ENCODE peak calls at places on chromosome 22, in seven cellular contexts. U, T, P, W, A, K and M are unnamed samples.

GRCh38 chr22:42180349-42180842 is 49.8 kb upstream of the CYP2D6 start:
- DNase-seq in U (no peak), T (no peak), P (no peak), W (peak), A (no peak), K (no peak), M (no peak)

GRCh38 chr22:30948930-30949342 is 19.6 kb downstream of the MORC2 start:
- DNase-seq in U (no peak), T (no peak), P (no peak), W (no peak), A (no peak), K (no peak), M (no peak)

GRCh38 chr22:18024956-18025720 is 777 bp upstream of the MICAL3 start:
- DNase-seq in U (peak), T (no peak), P (no peak), W (no peak), A (no peak), K (no peak), M (no peak)

GRCh38 chr22:19848298-19849224 is 6.1 kb downstream of the GNB1L start:
- DNase-seq in U (no peak), T (peak), P (no peak), W (no peak), A (no peak), K (no peak), M (no peak)

GRCh38 chr22:50304528-50305392 is 2.7 kb downstream of the PLXNB2 start:
- DNase-seq in U (no peak), T (no peak), P (no peak), W (peak), A (no peak), K (no peak), M (no peak)

GRCh38 chr22:23282089-23282501 is 101.8 kb downstream of the BCR start:
- DNase-seq in U (no peak), T (peak), P (no peak), W (no peak), A (no peak), K (no peak), M (no peak)

GRCh38 chr22:50015451-50016307 is 3.1 kb upstream of the IL17REL start:
- DNase-seq in U (peak), T (no peak), P (peak), W (no peak), A (no peak), K (no peak), M (no peak)

GRCh38 chr22:44906999-44907644 is 102.7 kb downstream of the PHF21B start:
- DNase-seq in U (no peak), T (no peak), P (no peak), W (no peak), A (no peak), K (no peak), M (no peak)

GRCh38 chr22:19962909-19963806 is 21.5 kb upstream of the TXNRD2 start:
- DNase-seq in U (no peak), T (peak), P (peak), W (no peak), A (peak), K (no peak), M (no peak)

GRCh38 chr22:45785458-45785857 is 113.8 kb downstream of the ATXN10 start:
- DNase-seq in U (no peak), T (no peak), P (no peak), W (no peak), A (peak), K (no peak), M (no peak)

GRCh38 chr22:19871023-19871844 is 16.6 kb upstream of the GNB1L start:
- DNase-seq in U (no peak), T (no peak), P (peak), W (no peak), A (no peak), K (no peak), M (no peak)

GRCh38 chr22:45994516-45995404 is 17.8 kb upstream of the WNT7B start:
- DNase-seq in U (peak), T (no peak), P (peak), W (peak), A (no peak), K (no peak), M (no peak)

GRCh38 chr22:44398791-44399190 is 86.0 kb upstream of the SHISAL1 start:
- DNase-seq in U (peak), T (no peak), P (peak), W (no peak), A (no peak), K (no peak), M (no peak)

GRCh38 chr22:20026996-20027601 is 6.2 kb downstream of the TANGO2 start:
- DNase-seq in U (no peak), T (no peak), P (no peak), W (peak), A (no peak), K (no peak), M (no peak)

GRCh38 chr22:20324139-20324516 is 4.3 kb upstream of the DGCR6L start:
- DNase-seq in U (no peak), T (no peak), P (no peak), W (peak), A (peak), K (no peak), M (no peak)

GRCh38 chr22:36152088-36152487 is 8.5 kb downstream of the APOL3 start:
- DNase-seq in U (no peak), T (no peak), P (no peak), W (no peak), A (no peak), K (no peak), M (no peak)

GRCh38 chr22:22168190-22168940 is 76.2 kb upstream of the VPREB1 start:
- DNase-seq in U (peak), T (peak), P (no peak), W (peak), A (peak), K (peak), M (no peak)

GRCh38 chr22:17734197-17734596 is 40.1 kb downstream of the BID start:
- DNase-seq in U (no peak), T (no peak), P (no peak), W (no peak), A (no peak), K (peak), M (no peak)

GRCh38 chr22:37101311-37102063 is 8.0 kb downstream of the TMPRSS6 start:
- DNase-seq in U (no peak), T (no peak), P (no peak), W (no peak), A (no peak), K (no peak), M (no peak)

GRCh38 chr22:29700949-29701927 is 18.6 kb upstream of the CABP7 start:
- DNase-seq in U (peak), T (peak), P (no peak), W (peak), A (peak), K (no peak), M (no peak)

GRCh38 chr22:50574383-50574755 is 3.9 kb downstream of the CPT1B start:
- DNase-seq in U (no peak), T (no peak), P (no peak), W (no peak), A (no peak), K (no peak), M (no peak)

GRCh38 chr22:17434856-17435255 is 65.6 kb downstream of the CECR2 start:
- DNase-seq in U (no peak), T (no peak), P (no peak), W (no peak), A (no peak), K (no peak), M (no peak)

GRCh38 chr22:50670513-50670912 is 2.1 kb upstream of the SHANK3 start:
- DNase-seq in U (no peak), T (no peak), P (no peak), W (no peak), A (no peak), K (no peak), M (no peak)

GRCh38 chr22:42693763-42694683 is 26.6 kb downstream of the A4GALT start:
- DNase-seq in U (no peak), T (no peak), P (no peak), W (no peak), A (no peak), K (no peak), M (no peak)

DNA sequence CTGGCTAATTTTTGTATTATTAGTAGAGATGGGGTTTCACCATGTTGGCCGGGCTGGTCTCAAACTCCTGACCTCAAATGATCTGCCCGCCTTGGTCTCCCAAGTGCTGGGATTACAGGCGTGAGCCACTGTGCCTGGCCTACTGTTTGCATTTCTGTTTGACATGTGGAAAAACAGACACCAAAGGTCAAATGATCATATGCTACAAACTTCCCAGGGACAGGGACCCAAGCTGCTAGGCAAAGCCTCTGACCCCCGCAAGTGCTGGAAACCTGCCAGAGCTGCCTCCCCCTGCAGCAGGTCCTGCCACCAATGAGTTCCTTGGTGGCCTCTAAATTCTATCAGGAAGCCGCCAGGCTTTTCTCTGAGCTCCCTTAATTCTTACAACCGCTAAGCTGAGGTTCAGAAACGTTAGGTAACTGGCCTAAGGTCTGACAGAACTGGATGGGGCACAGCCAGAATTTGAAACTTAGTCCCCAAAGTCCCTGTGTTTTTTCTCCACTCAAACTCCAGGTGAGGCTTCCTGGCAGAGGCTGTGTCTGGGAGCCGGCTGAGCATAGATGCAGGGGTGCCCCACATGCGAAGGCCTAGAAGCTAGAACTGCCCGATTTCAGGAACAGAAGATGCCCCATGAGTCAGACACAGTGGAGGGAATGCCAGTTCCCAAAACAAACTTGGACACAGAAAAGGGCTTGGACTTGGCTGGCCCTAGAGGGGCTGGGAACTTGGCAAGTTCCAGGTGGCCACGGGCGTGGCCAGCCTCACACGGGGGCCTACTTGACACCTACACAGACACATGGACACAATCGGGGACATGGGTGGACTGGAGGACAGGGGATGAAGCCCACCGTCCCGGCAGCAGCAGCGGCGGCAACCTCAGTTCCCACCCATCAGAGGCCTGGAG is 7.4 kb downstream of the CSNK1E start:
- DNase-seq in U (no peak), T (no peak), P (no peak), W (no peak), A (peak), K (no peak), M (no peak)
- TF ChIP-seq SIN3A in U (no peak), T (no peak), P (no peak), W (no peak), A (peak), K (no peak), M (no peak)

GRCh38 chr22:32746715-32747114 is 54.8 kb upstream of the TIMP3 start:
- DNase-seq in U (no peak), T (no peak), P (no peak), W (no peak), A (no peak), K (no peak), M (no peak)

GRCh38 chr22:32745251-32745995 is 56.1 kb upstream of the TIMP3 start:
- DNase-seq in U (peak), T (peak), P (no peak), W (no peak), A (no peak), K (no peak), M (no peak)

GRCh38 chr22:32748509-32748908 is 53.0 kb upstream of the TIMP3 start:
- DNase-seq in U (no peak), T (no peak), P (no peak), W (no peak), A (no peak), K (no peak), M (no peak)

GRCh38 chr22:32745996-32746322 is 55.5 kb upstream of the TIMP3 start:
- DNase-seq in U (no peak), T (no peak), P (no peak), W (no peak), A (no peak), K (no peak), M (no peak)

DNA sequence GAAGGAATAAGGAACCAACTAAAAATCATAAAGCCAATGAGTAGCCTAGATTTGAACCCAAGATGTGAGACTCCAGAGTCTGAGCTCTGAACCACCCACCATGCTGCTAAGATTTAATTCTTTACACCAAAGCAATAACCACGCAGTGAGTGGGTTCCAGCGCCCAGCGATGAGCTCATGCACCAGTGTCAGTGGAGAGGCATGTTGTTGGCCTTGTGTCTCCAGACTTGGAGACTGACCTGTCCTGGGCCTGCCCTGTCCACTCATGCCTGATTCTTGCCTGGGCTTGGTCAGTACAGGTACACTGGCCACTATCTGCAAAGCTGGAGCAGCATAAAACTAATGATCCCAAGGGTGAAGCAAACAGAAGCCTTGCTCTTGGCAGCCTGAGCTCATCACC is 53.9 kb upstream of the TIMP3 start:
- DNase-seq in U (no peak), T (no peak), P (no peak), W (no peak), A (no peak), K (no peak), M (no peak)
- TF ChIP-seq SIN3A in U (no peak), T (no peak), P (no peak), W (no peak), A (no peak), K (no peak), M (no peak)

DNA sequence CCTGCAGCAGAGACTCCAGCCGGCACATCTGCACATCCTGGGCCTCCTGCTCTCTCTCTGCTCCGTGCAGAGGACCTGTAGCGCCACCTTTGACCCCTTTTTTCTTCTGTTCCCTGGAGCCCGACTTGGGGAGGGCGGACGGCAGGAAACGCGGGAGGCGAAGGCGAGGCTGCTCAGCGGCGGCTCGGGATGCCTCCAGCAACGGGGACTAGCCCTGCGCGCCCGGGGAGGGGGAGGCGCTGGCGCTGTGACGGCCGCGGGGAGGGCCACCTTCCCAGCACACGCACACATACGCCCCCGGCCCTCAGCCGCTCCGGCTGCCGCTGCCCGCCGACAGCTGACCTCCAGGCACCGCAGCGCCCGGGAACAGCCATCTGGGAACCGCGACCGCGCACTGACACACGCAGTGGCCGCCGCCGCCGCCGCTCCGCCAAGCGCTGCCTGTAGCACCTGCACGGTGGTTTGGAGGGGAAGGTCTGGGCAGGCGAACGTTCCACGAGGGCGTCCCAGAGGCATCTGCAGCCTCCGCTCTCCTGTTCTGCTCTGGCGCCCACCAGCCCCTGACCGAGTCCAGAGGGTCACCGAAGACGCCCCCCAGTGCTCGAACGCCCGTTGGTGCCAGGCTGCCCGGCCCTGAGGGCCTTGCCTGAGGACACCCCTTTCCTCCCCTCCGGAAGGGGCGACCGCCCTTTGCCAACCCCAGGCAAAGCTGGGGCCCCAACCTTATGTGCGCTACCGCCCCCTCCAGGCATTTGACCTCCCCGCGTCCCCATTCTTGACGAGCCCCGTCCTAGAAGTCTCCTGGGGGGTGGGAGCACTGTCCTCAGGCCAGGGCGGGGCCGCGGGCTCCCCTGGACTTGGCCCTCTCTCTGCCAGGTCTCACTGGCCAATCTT is 16.9 kb upstream of the C22orf42 start:
- DNase-seq in U (peak), T (no peak), P (peak), W (no peak), A (no peak), K (no peak), M (no peak)
- TF ChIP-seq SIN3A in U (no peak), T (no peak), P (no peak), W (no peak), A (no peak), K (no peak), M (no peak)

GRCh38 chr22:48940988-48941902 is 886.4 kb downstream of the BRD1 start:
- DNase-seq in U (no peak), T (no peak), P (peak), W (no peak), A (no peak), K (no peak), M (no peak)
- TF ChIP-seq SIN3A in U (no peak), T (no peak), P (no peak), W (no peak), A (no peak), K (no peak), M (no peak)

DNA sequence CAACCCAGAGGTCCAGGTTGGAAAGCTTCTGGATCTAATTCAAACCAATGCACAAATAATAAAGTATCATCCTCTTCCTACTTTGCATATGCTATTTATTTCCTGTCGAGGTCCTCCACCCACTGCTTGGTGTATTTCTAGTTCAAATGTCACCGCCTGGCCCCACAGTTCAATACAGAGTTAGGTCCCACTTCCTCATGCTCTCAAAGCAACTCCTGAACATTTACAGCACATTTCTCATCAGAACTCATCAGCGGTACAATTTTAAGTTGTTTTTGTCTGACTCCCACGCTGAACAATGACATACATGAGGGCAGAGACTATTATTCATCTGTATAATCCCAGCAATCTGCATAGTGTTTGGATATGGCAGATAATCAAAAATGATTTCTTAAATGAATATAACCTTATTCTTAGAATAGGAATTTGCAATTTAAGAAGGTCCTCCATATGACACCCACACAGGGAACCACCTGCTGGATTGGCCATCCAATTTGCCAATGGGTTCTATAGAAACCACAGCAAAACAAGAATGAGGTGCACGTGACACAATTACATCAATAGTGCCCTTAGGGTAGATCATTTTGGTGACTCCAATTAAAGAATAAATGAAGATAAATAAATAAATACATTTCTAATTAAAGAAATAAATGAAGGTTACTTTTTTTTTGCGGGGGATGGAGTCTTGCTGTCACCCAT is 54.3 kb downstream of the SLC25A17 start:
- DNase-seq in U (no peak), T (no peak), P (no peak), W (no peak), A (no peak), K (peak), M (no peak)
- TF ChIP-seq SIN3A in U (no peak), T (no peak), P (no peak), W (no peak), A (no peak), K (no peak), M (no peak)

GRCh38 chr22:26847046-26847445 is 189.7 kb downstream of the MIAT start:
- DNase-seq in U (no peak), T (no peak), P (peak), W (no peak), A (no peak), K (no peak), M (no peak)

GRCh38 chr22:26845016-26845728 is 187.8 kb downstream of the MIAT start:
- DNase-seq in U (no peak), T (no peak), P (no peak), W (no peak), A (no peak), K (no peak), M (no peak)

GRCh38 chr22:26847816-26848215 is 190.4 kb downstream of the MIAT start:
- DNase-seq in U (no peak), T (no peak), P (no peak), W (no peak), A (no peak), K (no peak), M (no peak)

GRCh38 chr22:26848244-26848920 is 191.0 kb downstream of the MIAT start:
- DNase-seq in U (no peak), T (no peak), P (peak), W (no peak), A (no peak), K (no peak), M (no peak)

GRCh38 chr22:26846645-26847044 is 189.3 kb downstream of the MIAT start:
- DNase-seq in U (no peak), T (no peak), P (peak), W (no peak), A (no peak), K (no peak), M (no peak)
- TF ChIP-seq SIN3A in U (no peak), T (no peak), P (no peak), W (no peak), A (no peak), K (no peak), M (no peak)